ENCODE peak calls at places on chromosomes 6 and 20, in seven cellular contexts. H is heart right ventricle, I is endothelial cell of umbilical vein, S is fibroblast of mammary gland, C is substantia nigra, L is H7, T is T-helper 1 cell. E is an unnamed sample.

GRCh38 chr6:22474283-22474682 is 95.1 kb upstream of the HDGFL1 start:
- DNase-seq in S (no peak), I (no peak), T (no peak), C (no peak), L (no peak), H (no peak), E (no peak)

GRCh38 chr6:47809863-47810262 is 28.0 kb downstream of the OPN5 start:
- DNase-seq in I (no peak), S (no peak), H (no peak), L (no peak), T (no peak), C (no peak), E (no peak)

GRCh38 chr20:37907677-37908397 is 4.9 kb downstream of the VSTM2L start:
- DNase-seq in T (no peak), C (no peak), H (no peak), L (peak; percentile 86), I (peak; percentile 37), S (peak; percentile 72), E (no peak)

GRCh38 chr6:22322103-22322882 is 25.5 kb upstream of the PRL start:
- DNase-seq in L (no peak), S (no peak), T (no peak), C (no peak), I (peak; percentile 57), H (no peak), E (no peak)

GRCh38 chr6:42028234-42029061 is 21.9 kb upstream of the TAF8 start:
- DNase-seq in I (peak; percentile 62), H (peak; percentile 20), C (no peak), L (peak; percentile 35), T (no peak), S (peak; percentile 77), E (no peak)

GRCh38 chr6:153449279-153449678 is 318.2 kb upstream of the RGS17 start:
- DNase-seq in C (no peak), H (no peak), I (no peak), L (no peak), S (peak; percentile 9), T (no peak), E (no peak)

GRCh38 chr6:134317471-134318131 is at the start of gene SGK1:
- DNase-seq in H (no peak), L (peak; percentile 66), C (peak; percentile 51), T (no peak), I (peak; percentile 29), S (peak; percentile 48), E (no peak)

GRCh38 chr20:57664924-57665588 is 44.8 kb downstream of the PMEPA1 start:
- DNase-seq in S (no peak), L (peak; percentile 6), T (no peak), I (no peak), H (no peak), C (no peak), E (no peak)

GRCh38 chr6:10397756-10398438 is 17.0 kb downstream of the TFAP2A start:
- DNase-seq in L (peak; percentile 69), C (no peak), I (no peak), S (no peak), T (no peak), H (no peak), E (no peak)

GRCh38 chr6:144264270-144265060 is 20.7 kb upstream of the UTRN start:
- DNase-seq in L (no peak), T (no peak), C (no peak), S (peak; percentile 79), I (peak; percentile 88), H (no peak), E (no peak)

GRCh38 chr20:46251211-46251673 is 57.1 kb downstream of the CDH22 start:
- DNase-seq in T (no peak), L (peak; percentile 92), H (no peak), S (no peak), I (no peak), C (no peak), E (no peak)

GRCh38 chr20:22757424-22758189 is 173.2 kb upstream of the FOXA2 start:
- DNase-seq in S (no peak), T (no peak), I (no peak), C (no peak), L (no peak), H (no peak), E (no peak)

GRCh38 chr6:165925474-165926156 is 242.0 kb downstream of the TBXT start:
- DNase-seq in L (no peak), T (no peak), H (no peak), S (no peak), C (no peak), I (no peak), E (no peak)

GRCh38 chr20:31494131-31494530 is 19.0 kb downstream of the REM1 start:
- DNase-seq in H (no peak), C (no peak), T (no peak), L (peak; percentile 79), I (no peak), S (peak; percentile 64), E (no peak)

GRCh38 chr6:31143148-31143547 is 4.3 kb upstream of the PSORS1C2 start:
- DNase-seq in L (peak; percentile 94), S (peak; percentile 73), T (no peak), I (no peak), H (peak; percentile 68), C (no peak), E (no peak)

GRCh38 chr6:43749461-43749860 is 20.6 kb upstream of the VEGFA start:
- DNase-seq in H (no peak), C (no peak), S (no peak), L (peak; percentile 4), T (no peak), I (no peak), E (no peak)

GRCh38 chr20:8244637-8245036 is 112.6 kb downstream of the PLCB1 start:
- DNase-seq in I (peak; percentile 87), T (no peak), L (no peak), S (peak; percentile 73), H (no peak), C (no peak), E (no peak)

GRCh38 chr6:41100871-41101287 is 28.1 kb downstream of the NFYA start:
- DNase-seq in L (peak; percentile 67), S (no peak), T (no peak), I (no peak), C (no peak), H (peak; percentile 19), E (no peak)

GRCh38 chr20:59633646-59634045 is 29.3 kb downstream of the PHACTR3 start:
- DNase-seq in S (no peak), L (no peak), C (no peak), I (no peak), T (no peak), H (no peak), E (no peak)

GRCh38 chr20:32982617-32983458 is 21.4 kb downstream of the SUN5 start:
- DNase-seq in I (no peak), H (peak; percentile 35), L (no peak), C (peak; percentile 20), T (no peak), S (no peak), E (no peak)

GRCh38 chr20:20076297-20077065 is 24.1 kb downstream of the CFAP61 start:
- DNase-seq in H (no peak), L (no peak), C (peak; percentile 59), T (no peak), I (no peak), S (peak; percentile 87), E (no peak)

GRCh38 chr6:3843379-3844096 is 5.6 kb upstream of the FAM50B start:
- DNase-seq in H (no peak), T (no peak), I (no peak), S (no peak), C (no peak), L (no peak), E (no peak)

GRCh38 chr20:54122189-54122588 is 51.6 kb downstream of the CYP24A1 start:
- DNase-seq in C (no peak), I (no peak), L (no peak), H (no peak), T (no peak), S (peak; percentile 80), E (no peak)

GRCh38 chr6:84432616-84433015 is 205.2 kb upstream of the CEP162 start:
- DNase-seq in I (peak; percentile 26), H (no peak), C (no peak), T (no peak), L (no peak), S (peak; percentile 70), E (no peak)

GRCh38 chr6:129133770-129134192 is 250.8 kb downstream of the LAMA2 start:
- DNase-seq in C (no peak), H (no peak), T (no peak), L (no peak), S (peak; percentile 59), I (peak; percentile 89), E (no peak)

GRCh38 chr20:25065625-25066338 is 7.8 kb upstream of the ACSS1 start:
- DNase-seq in S (peak; percentile 67), L (peak; percentile 75), I (peak; percentile 67), C (no peak), H (peak; percentile 37), T (peak; percentile 47), E (no peak)

E was measured in GM18507.